ENCODE peak calls at places on chromosomes 6 and 20, in four cellular contexts. W, K, X and S are unnamed samples.

GRCh38 chr20:44470327-44470726 is 5.3 kb upstream of the TTPAL start:
- DNase-seq in W (no peak), K (no peak), X (no peak), S (no peak)

GRCh38 chr6:40732878-40733277 is 145.7 kb upstream of the LRFN2 start:
- DNase-seq in W (no peak), K (no peak), X (no peak), S (no peak)

GRCh38 chr6:14038636-14039035 is 78.9 kb upstream of the CD83 start:
- DNase-seq in W (no peak), K (no peak), X (no peak), S (no peak)

GRCh38 chr20:37095609-37096414 is at the start of gene RBL1:
- DNase-seq in W (peak), K (peak), X (peak), S (peak)

GRCh38 chr6:43665376-43665775 is 20.5 kb downstream of the RSPH9 start:
- DNase-seq in W (no peak), K (no peak), X (no peak), S (no peak)

GRCh38 chr6:33718713-33719112 is 7.2 kb upstream of the UQCC2 start:
- DNase-seq in W (no peak), K (no peak), X (no peak), S (no peak)

GRCh38 chr20:64254571-64255360 is 782 bp upstream of the PCMTD2 start:
- DNase-seq in W (no peak), K (no peak), X (no peak), S (no peak)

GRCh38 chr6:43246301-43247114 is 3.2 kb downstream of the TTBK1 start:
- DNase-seq in W (peak), K (peak), X (no peak), S (peak)

GRCh38 chr6:150418825-150419594 is 50.2 kb downstream of the IYD start:
- DNase-seq in W (peak), K (peak), X (no peak), S (peak)

GRCh38 chr20:48295445-48295903 is 510.2 kb upstream of the SULF2 start:
- DNase-seq in W (peak), K (no peak), X (no peak), S (no peak)

GRCh38 chr6:156862711-156863110 is 85.5 kb downstream of the ARID1B start:
- DNase-seq in W (no peak), K (no peak), X (no peak), S (no peak)

GRCh38 chr6:100453701-100454521 is 10.8 kb downstream of the SIM1 start:
- DNase-seq in W (no peak), K (no peak), X (no peak), S (peak)

GRCh38 chr6:15775741-15776140 is 112.9 kb upstream of the DTNBP1 start:
- DNase-seq in W (no peak), K (no peak), X (no peak), S (no peak)

GRCh38 chr6:44268095-44268628 is 2.1 kb upstream of the TMEM151B start:
- DNase-seq in W (peak), K (peak), X (no peak), S (peak)

GRCh38 chr6:42889815-42890214 is 10.4 kb downstream of the RPL7L1 start:
- DNase-seq in W (no peak), K (no peak), X (no peak), S (no peak)

GRCh38 chr20:1939270-1939595 is 44.0 kb downstream of the SIRPA start:
- DNase-seq in W (no peak), K (no peak), X (no peak), S (no peak)

GRCh38 chr20:53104889-53105288 is 132.7 kb downstream of the TSHZ2 start:
- DNase-seq in W (no peak), K (no peak), X (no peak), S (no peak)

GRCh38 chr20:58803533-58803932 is 47.2 kb downstream of the GNAS-AS1 start:
- DNase-seq in W (no peak), K (no peak), X (no peak), S (no peak)

GRCh38 chr6:163634514-163635171 is 220.1 kb downstream of the QKI start:
- DNase-seq in W (no peak), K (no peak), X (no peak), S (peak)

GRCh38 chr20:63979549-63980316 is at the start of gene SAMD10:
- DNase-seq in W (peak), K (peak), X (peak), S (peak)

GRCh38 chr6:162674452-162674851 is 53.1 kb downstream of the PRKN start:
- DNase-seq in W (no peak), K (no peak), X (no peak), S (no peak)

GRCh38 chr6:145071836-145072235 is 663.5 kb downstream of the EPM2A start:
- DNase-seq in W (no peak), K (no peak), X (no peak), S (no peak)

GRCh38 chr6:35105078-35105477 is 36.1 kb downstream of the TCP11 start:
- DNase-seq in W (no peak), K (no peak), X (no peak), S (no peak)

GRCh38 chr20:44389871-44390270 is 34.4 kb downstream of the HNF4A start:
- DNase-seq in W (no peak), K (no peak), X (no peak), S (no peak)

GRCh38 chr20:63238491-63239126 is 2.9 kb downstream of the BIRC7 start:
- DNase-seq in W (no peak), K (peak), X (no peak), S (no peak)

GRCh38 chr20:47031028-47031427 is 136.4 kb downstream of the EYA2 start:
- DNase-seq in W (no peak), K (no peak), X (no peak), S (no peak)

GRCh38 chr6:151763938-151764680 is 43.4 kb upstream of the ESR1 start:
- DNase-seq in W (peak), K (peak), X (no peak), S (peak)

GRCh38 chr6:25014806-25015560 is 79.2 kb upstream of the RIPOR2 start:
- DNase-seq in W (no peak), K (no peak), X (no peak), S (no peak)

GRCh38 chr6:28884423-28885148 is 39.2 kb downstream of the TRIM27 start:
- DNase-seq in W (peak), K (no peak), X (no peak), S (no peak)

GRCh38 chr6:42970859-42971612 is 7.9 kb downstream of the PEX6 start:
- DNase-seq in W (peak), K (peak), X (no peak), S (no peak)

GRCh38 chr20:36855241-36855657 is 20.7 kb upstream of the TLDC2 start:
- DNase-seq in W (no peak), K (no peak), X (no peak), S (no peak)

GRCh38 chr20:64079273-64080012 is at the start of gene RGS19:
- DNase-seq in W (peak), K (peak), X (no peak), S (peak)

DNA sequence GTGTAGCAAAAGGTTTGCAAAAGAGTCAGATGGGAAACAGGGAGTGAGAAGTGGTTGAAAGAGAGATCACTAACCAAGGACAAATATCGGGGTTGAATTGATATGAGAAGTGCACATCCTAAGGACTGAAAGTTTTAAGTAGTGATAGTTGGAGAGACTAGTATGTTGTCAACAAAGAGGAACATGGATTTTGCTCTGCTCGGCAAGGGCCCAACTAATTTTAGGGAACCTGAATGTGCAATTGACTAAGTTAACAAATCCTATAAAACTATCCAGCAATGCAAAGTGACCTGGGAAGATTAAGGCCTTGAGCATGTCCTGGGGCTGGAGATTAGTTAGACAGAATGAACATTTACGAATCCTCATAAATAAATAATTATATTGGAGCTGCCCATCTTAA is 137.2 kb upstream of the TENT5A start:
- DNase-seq in W (no peak), K (no peak), X (no peak), S (no peak)
- TF ChIP-seq SP1 in W (no peak), K (no peak), X (no peak), S (no peak)

GRCh38 chr6:8017276-8017701 is 46.9 kb downstream of the BLOC1S5 start:
- DNase-seq in W (no peak), K (no peak), X (no peak), S (no peak)
- TF ChIP-seq ETV6 in W (no peak), K (no peak), X (no peak), S (no peak)

GRCh38 chr6:20868397-20869185 is 334.3 kb downstream of the CDKAL1 start:
- DNase-seq in W (no peak), K (no peak), X (no peak), S (no peak)
- TF ChIP-seq NR2C2 in W (no peak), K (no peak), X (no peak), S (no peak)

GRCh38 chr6:132227937-132228336 is 173.3 kb downstream of the MOXD1 start:
- DNase-seq in W (no peak), K (no peak), X (no peak), S (no peak)
- TF ChIP-seq SP1 in W (no peak), K (no peak), X (no peak), S (no peak)

DNA sequence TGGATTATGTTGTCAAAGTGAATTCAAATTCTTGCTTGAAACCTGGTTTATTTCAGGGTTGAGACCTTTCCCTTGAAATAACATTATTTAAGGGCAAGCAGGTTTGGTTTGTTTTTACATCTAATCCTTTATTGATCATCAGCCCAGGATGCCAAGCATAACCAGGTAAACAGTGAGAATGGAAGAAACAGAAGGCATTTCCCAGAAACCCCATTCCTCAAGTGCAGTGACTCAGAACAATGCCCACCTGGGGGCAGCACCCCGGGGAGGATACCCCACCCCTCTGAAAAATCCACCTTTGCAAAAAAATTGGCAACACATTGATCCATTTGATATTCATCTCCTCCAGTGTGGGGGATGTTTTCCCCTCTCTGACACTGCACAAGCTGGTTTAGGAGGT is 32.5 kb downstream of the POFUT1 start:
- DNase-seq in W (no peak), K (no peak), X (no peak), S (peak)
- TF ChIP-seq ETV6 in W (no peak), K (no peak), X (no peak), S (no peak)

GRCh38 chr20:7848351-7848750 is 91.9 kb downstream of the HAO1 start:
- DNase-seq in W (no peak), K (no peak), X (no peak), S (no peak)

GRCh38 chr20:7841291-7841966 is 98.8 kb downstream of the HAO1 start:
- DNase-seq in W (no peak), K (no peak), X (no peak), S (no peak)

GRCh38 chr20:7841967-7842301 is 98.3 kb downstream of the HAO1 start:
- DNase-seq in W (no peak), K (no peak), X (no peak), S (no peak)

GRCh38 chr20:7843613-7844012 is 96.6 kb downstream of the HAO1 start:
- DNase-seq in W (no peak), K (no peak), X (no peak), S (no peak)
- TF ChIP-seq NR2C2 in W (no peak), K (no peak), X (no peak), S (no peak)

GRCh38 chr20:49913399-49914047 is 1.8 kb downstream of the SPATA2 start:
- DNase-seq in W (no peak), K (no peak), X (no peak), S (no peak)
- TF ChIP-seq SP1 in W (no peak), K (no peak), X (no peak), S (no peak)

GRCh38 chr6:109298605-109299004 is 83.7 kb downstream of the CD164 start:
- DNase-seq in W (no peak), K (no peak), X (no peak), S (no peak)

GRCh38 chr6:109297719-109298118 is 84.5 kb downstream of the CD164 start:
- DNase-seq in W (peak), K (no peak), X (no peak), S (no peak)

GRCh38 chr6:109302176-109302575 is 80.1 kb downstream of the CD164 start:
- DNase-seq in W (no peak), K (no peak), X (no peak), S (no peak)

GRCh38 chr6:109300874-109301273 is 81.4 kb downstream of the CD164 start:
- DNase-seq in W (no peak), K (no peak), X (no peak), S (no peak)

GRCh38 chr6:109299695-109300564 is 82.3 kb downstream of the CD164 start:
- DNase-seq in W (no peak), K (no peak), X (no peak), S (no peak)
- TF ChIP-seq ETV6 in W (no peak), K (no peak), X (no peak), S (no peak)

DNA sequence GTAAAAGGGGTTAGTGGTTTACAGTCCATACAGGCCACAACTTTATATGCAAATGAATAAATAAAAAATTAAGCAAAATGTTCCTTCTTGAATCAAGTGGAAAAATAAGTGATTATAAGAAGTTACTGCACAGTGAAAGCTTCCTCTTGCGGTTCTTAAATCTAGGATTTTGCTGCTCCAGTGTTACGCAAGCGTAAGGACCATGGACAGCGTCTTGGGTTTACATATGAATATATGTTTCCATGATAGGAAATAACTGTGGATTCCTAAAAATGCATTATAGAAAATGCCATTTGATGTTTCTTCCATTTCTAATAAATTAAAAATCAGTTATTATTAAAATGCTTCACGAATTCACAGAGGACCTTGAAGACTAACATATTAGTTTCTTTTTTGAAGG is 176.6 kb upstream of the POU3F2 start:
- DNase-seq in W (peak), K (no peak), X (no peak), S (peak)
- TF ChIP-seq NR2C2 in W (no peak), K (no peak), X (no peak), S (no peak)